ENCODE peak calls at places on chromosomes 4 and X, in five cellular contexts. I, Z, O, Q and T are unnamed samples.

GRCh38 chr4:122806981-122807679 is 19.5 kb upstream of the FGF2 start:
- DNase-seq in I (no peak), Z (no peak), O (no peak), Q (no peak), T (no peak)

GRCh38 chr4:56506110-56506705 is 617 bp downstream of the ARL9 start:
- DNase-seq in I (peak; percentile 6), Z (no peak), O (no peak), Q (no peak), T (no peak)

GRCh38 chr4:56937262-56937661 is 29.6 kb downstream of the REST start:
- DNase-seq in I (no peak), Z (peak; percentile 94), O (no peak), Q (no peak), T (peak; percentile 90)

GRCh38 chr4:1723131-1723801 is 1.9 kb downstream of the TACC3 start:
- DNase-seq in I (peak; percentile 58), Z (no peak), O (no peak), Q (no peak), T (no peak)

GRCh38 chrX:117895418-117895817 is 221.2 kb downstream of the KLHL13 start:
- DNase-seq in I (no peak), Z (no peak), O (no peak), Q (no peak), T (no peak)

GRCh38 chrX:23825675-23826074 is 42.7 kb downstream of the SAT1 start:
- DNase-seq in I (no peak), Z (no peak), O (no peak), Q (no peak), T (no peak)

GRCh38 chr4:3009422-3009821 is 46.1 kb downstream of the GRK4 start:
- DNase-seq in I (no peak), Z (no peak), O (no peak), Q (no peak), T (no peak)

GRCh38 chrX:18424482-18425198 is 768 bp upstream of the CDKL5 start:
- DNase-seq in I (peak; percentile 8), Z (no peak), O (no peak), Q (peak; percentile 73), T (no peak)

GRCh38 chrX:151789179-151789800 is 54.7 kb downstream of the CNGA2 start:
- DNase-seq in I (no peak), Z (peak; percentile 36), O (no peak), Q (no peak), T (peak; percentile 33)

GRCh38 chr4:54661156-54661555 is 3.4 kb downstream of the KIT start:
- DNase-seq in I (no peak), Z (peak; percentile 65), O (no peak), Q (no peak), T (peak; percentile 27)

GRCh38 chr4:188986271-188986689 is 847.0 kb downstream of the TRIML1 start:
- DNase-seq in I (no peak), Z (peak; percentile 76), O (no peak), Q (no peak), T (no peak)

GRCh38 chr4:48939785-48940184 is 33.2 kb upstream of the OCIAD2 start:
- DNase-seq in I (no peak), Z (peak; percentile 71), O (no peak), Q (no peak), T (no peak)

GRCh38 chrX:150649096-150649870 is 43.9 kb upstream of the MTMR1 start:
- DNase-seq in I (no peak), Z (no peak), O (no peak), Q (peak; percentile 12), T (no peak)

GRCh38 chrX:75547137-75547536 is 24.3 kb upstream of the ZDHHC15 start:
- DNase-seq in I (no peak), Z (no peak), O (no peak), Q (no peak), T (no peak)

GRCh38 chr4:70660106-70660505 is 6.2 kb downstream of the JCHAIN start:
- DNase-seq in I (no peak), Z (no peak), O (no peak), Q (no peak), T (no peak)

GRCh38 chrX:154529206-154529612 is 13.2 kb upstream of the FAM3A start:
- DNase-seq in I (no peak), Z (no peak), O (no peak), Q (no peak), T (no peak)

GRCh38 chr4:119550857-119551532 is 77.6 kb downstream of the PDE5A start:
- DNase-seq in I (no peak), Z (no peak), O (no peak), Q (peak; percentile 18), T (no peak)

GRCh38 chr4:54232151-54232688 is 3.1 kb downstream of the PDGFRA start:
- DNase-seq in I (peak; percentile 6), Z (no peak), O (no peak), Q (no peak), T (no peak)

GRCh38 chrX:54386314-54386713 is 28.5 kb upstream of the WNK3 start:
- DNase-seq in I (no peak), Z (no peak), O (no peak), Q (no peak), T (no peak)

GRCh38 chrX:55839480-55839879 is 121.9 kb downstream of the RRAGB start:
- DNase-seq in I (no peak), Z (no peak), O (no peak), Q (peak; percentile 11), T (no peak)

GRCh38 chr4:40038972-40039371 is 17.7 kb upstream of the N4BP2 start:
- DNase-seq in I (no peak), Z (peak; percentile 74), O (no peak), Q (no peak), T (no peak)

GRCh38 chr4:136036744-136037143 is 1495.5 kb downstream of the PCDH18 start:
- DNase-seq in I (no peak), Z (peak; percentile 39), O (no peak), Q (no peak), T (peak; percentile 1)